ENCODE peak calls at places on chromosomes 6 and 20, in six cellular contexts. D, L, H, W, Z and T are unnamed samples.

GRCh38 chr20:1809611-1810510 is 85.3 kb upstream of the SIRPA start:
- DNase-seq in D (no peak), L (no peak), H (no peak), W (peak; percentile 44), Z (no peak), T (no peak)

GRCh38 chr6:34235605-34236422 is 859 bp upstream of the HMGA1 start:
- DNase-seq in D (peak; percentile 65), L (no peak), H (no peak), W (peak; percentile 86), Z (peak; percentile 94), T (peak; percentile 81)

GRCh38 chr6:154169193-154169847 is 130.3 kb downstream of the OPRM1 start:
- DNase-seq in D (peak; percentile 37), L (no peak), H (no peak), W (no peak), Z (no peak), T (no peak)

GRCh38 chr6:19465760-19466159 is 371.4 kb upstream of the ID4 start:
- DNase-seq in D (no peak), L (no peak), H (no peak), W (no peak), Z (no peak), T (no peak)

GRCh38 chr6:5728726-5729434 is 277.8 kb downstream of the NRN1 start:
- DNase-seq in D (peak; percentile 67), L (no peak), H (no peak), W (peak; percentile 31), Z (no peak), T (no peak)

GRCh38 chr20:24955045-24955444 is 6.0 kb downstream of the CST7 start:
- DNase-seq in D (no peak), L (peak; percentile 64), H (peak; percentile 48), W (no peak), Z (peak; percentile 50), T (no peak)

GRCh38 chr20:63708301-63709148 is 686 bp downstream of the ZGPAT start:
- DNase-seq in D (peak; percentile 23), L (no peak), H (no peak), W (no peak), Z (peak; percentile 86), T (peak; percentile 79)

GRCh38 chr6:5677219-5678000 is 329.3 kb downstream of the NRN1 start:
- DNase-seq in D (no peak), L (no peak), H (no peak), W (no peak), Z (no peak), T (no peak)

GRCh38 chr6:47135772-47136171 is 93.6 kb upstream of the ADGRF1 start:
- DNase-seq in D (no peak), L (no peak), H (no peak), W (peak; percentile 98), Z (no peak), T (no peak)

GRCh38 chr6:41545174-41545702 is 943 bp upstream of the FOXP4 start:
- DNase-seq in D (no peak), L (no peak), H (no peak), W (no peak), Z (no peak), T (no peak)

GRCh38 chr20:63911171-63911570 is 16.2 kb downstream of the DNAJC5 start:
- DNase-seq in D (peak; percentile 47), L (no peak), H (no peak), W (no peak), Z (no peak), T (no peak)

GRCh38 chr6:39003072-39003471 is 45.5 kb upstream of the GLP1R start:
- DNase-seq in D (no peak), L (no peak), H (no peak), W (no peak), Z (no peak), T (no peak)

GRCh38 chr6:43053545-43054205 is at the start of gene CUL7:
- DNase-seq in D (peak; percentile 96), L (peak; percentile 73), H (peak; percentile 99), W (peak; percentile 95), Z (peak; percentile 98), T (peak; percentile 95)

GRCh38 chr6:159691963-159692287 is 1.1 kb downstream of the SOD2 start:
- DNase-seq in D (no peak), L (no peak), H (no peak), W (no peak), Z (peak; percentile 77), T (no peak)

GRCh38 chr6:142413111-142413510 is 111.3 kb downstream of the ADGRG6 start:
- DNase-seq in D (no peak), L (no peak), H (no peak), W (no peak), Z (no peak), T (no peak)

GRCh38 chr6:10733151-10733715 is 10.4 kb downstream of the TMEM14C start:
- DNase-seq in D (no peak), L (no peak), H (no peak), W (no peak), Z (no peak), T (no peak)

GRCh38 chr6:151325075-151326050 is 66.0 kb downstream of the ZBTB2 start:
- DNase-seq in D (peak; percentile 66), L (no peak), H (no peak), W (peak; percentile 89), Z (peak; percentile 83), T (peak; percentile 80)

GRCh38 chr6:39029156-39030011 is 19.2 kb upstream of the GLP1R start:
- DNase-seq in D (no peak), L (no peak), H (peak; percentile 49), W (peak; percentile 11), Z (no peak), T (no peak)

GRCh38 chr6:29474996-29475395 is 12.8 kb downstream of the MAS1L start:
- DNase-seq in D (no peak), L (no peak), H (no peak), W (no peak), Z (no peak), T (no peak)

GRCh38 chr6:156421933-156422332 is 355.2 kb upstream of the ARID1B start:
- DNase-seq in D (no peak), L (no peak), H (no peak), W (no peak), Z (no peak), T (no peak)

GRCh38 chr6:112980676-112981075 is 633.5 kb downstream of the RFPL4B start:
- DNase-seq in D (no peak), L (no peak), H (no peak), W (peak; percentile 64), Z (no peak), T (no peak)

GRCh38 chr6:16338577-16339262 is 100.3 kb downstream of the GMPR start:
- DNase-seq in D (no peak), L (no peak), H (no peak), W (peak; percentile 98), Z (no peak), T (peak; percentile 91)

GRCh38 chr6:44029489-44030185 is 97.6 kb downstream of the MRPL14 start:
- DNase-seq in D (no peak), L (no peak), H (no peak), W (no peak), Z (peak; percentile 51), T (peak; percentile 40)

GRCh38 chr6:129749749-129750120 is 39.8 kb upstream of the ARHGAP18 start:
- DNase-seq in D (no peak), L (peak; percentile 61), H (no peak), W (peak; percentile 84), Z (no peak), T (no peak)

GRCh38 chr20:2705931-2706645 is 13.5 kb downstream of the EBF4 start:
- DNase-seq in D (no peak), L (no peak), H (no peak), W (no peak), Z (peak; percentile 37), T (peak; percentile 75)

GRCh38 chr6:152368761-152369624 is 268.2 kb downstream of the SYNE1 start:
- DNase-seq in D (no peak), L (no peak), H (no peak), W (peak; percentile 33), Z (no peak), T (peak; percentile 71)

GRCh38 chr20:9974324-9974723 is 60.5 kb upstream of the ANKEF1 start:
- DNase-seq in D (no peak), L (no peak), H (no peak), W (no peak), Z (no peak), T (no peak)

GRCh38 chr6:79949235-79949634 is 1.9 kb upstream of the ELOVL4 start:
- DNase-seq in D (peak; percentile 63), L (peak; percentile 7), H (no peak), W (peak; percentile 53), Z (no peak), T (no peak)

GRCh38 chr6:169965239-169965638 is 213.8 kb downstream of the ERMARD start:
- DNase-seq in D (no peak), L (no peak), H (no peak), W (no peak), Z (no peak), T (peak; percentile 38)

GRCh38 chr6:148086843-148087242 is 255.8 kb upstream of the SASH1 start:
- DNase-seq in D (no peak), L (no peak), H (no peak), W (no peak), Z (no peak), T (no peak)

GRCh38 chr6:148082721-148083120 is 259.9 kb upstream of the SASH1 start:
- DNase-seq in D (no peak), L (no peak), H (no peak), W (no peak), Z (no peak), T (no peak)

GRCh38 chr6:148087659-148088058 is 255.0 kb upstream of the SASH1 start:
- DNase-seq in D (no peak), L (no peak), H (no peak), W (no peak), Z (no peak), T (no peak)

GRCh38 chr6:148082044-148082443 is 260.6 kb upstream of the SASH1 start:
- DNase-seq in D (no peak), L (no peak), H (no peak), W (no peak), Z (no peak), T (no peak)

GRCh38 chr6:148085651-148086321 is 256.9 kb upstream of the SASH1 start:
- DNase-seq in D (no peak), L (no peak), H (no peak), W (no peak), Z (no peak), T (no peak)
- TF ChIP-seq POLR2AphosphoS5 in D (no peak), L (no peak), H (no peak), W (no peak), Z (no peak), T (no peak)

GRCh38 chr20:53580376-53581111 is 13.1 kb downstream of the ZNF217 start:
- DNase-seq in D (peak; percentile 18), L (no peak), H (no peak), W (no peak), Z (no peak), T (no peak)
- TF ChIP-seq POLR2A in D (no peak), L (no peak), H (no peak), W (no peak), Z (no peak), T (no peak)

DNA sequence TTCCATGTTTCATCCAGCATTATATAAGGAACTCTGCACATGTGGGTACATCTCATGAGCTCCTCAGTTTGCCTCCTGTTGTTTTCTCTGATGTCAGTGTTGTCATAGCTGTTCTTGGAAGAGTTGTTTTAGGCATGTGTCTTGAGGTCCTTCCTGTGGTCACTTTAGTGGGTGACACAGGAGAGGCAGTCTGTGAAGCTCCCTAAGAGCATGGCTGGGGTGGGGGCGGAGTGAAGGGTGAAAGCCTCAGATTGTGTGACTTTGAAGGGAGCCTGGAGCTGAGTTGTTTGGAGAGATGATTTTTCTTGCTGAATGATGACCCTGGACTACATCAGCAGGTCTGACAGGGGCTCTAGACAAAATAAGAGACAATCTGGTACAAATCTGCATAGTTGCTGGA is 37.7 kb downstream of the PPP1R14C start:
- DNase-seq in D (no peak), L (no peak), H (no peak), W (no peak), Z (no peak), T (no peak)
- TF ChIP-seq POLR2AphosphoS5 in D (no peak), L (no peak), H (no peak), W (no peak), Z (no peak), T (no peak)

GRCh38 chr6:157625111-157625510 is 197.9 kb upstream of the SNX9 start:
- DNase-seq in D (no peak), L (no peak), H (no peak), W (no peak), Z (no peak), T (peak; percentile 15)
- TF ChIP-seq POLR2A in D (no peak), L (no peak), H (no peak), W (no peak), Z (no peak), T (no peak)